ENCODE peak calls at places on chromosomes 2 and 18, in ten cellular contexts. B is brain microvascular endothelial cell, R is mesothelial cell of epicardium, Y is Calu3, T is ovary, D is fibroblast of lung, Q is Peyer's patch, A is hepatocyte, X is WTC11, N is omental fat pad. L is an unnamed sample.

GRCh38 chr2:138846216-138846821 is 66.1 kb upstream of the NXPH2 start:
- DNase-seq in B (peak; percentile 2), R (no peak), Y (peak; percentile 6), T (no peak), D (peak; percentile 2), Q (no peak), A (peak; percentile 65), X (no peak), N (no peak), L (no peak)

GRCh38 chr2:230447455-230448451 is 31.8 kb downstream of the SP100 start:
- DNase-seq in B (no peak), R (no peak), Y (no peak), T (no peak), D (no peak), Q (no peak), A (no peak), X (no peak), N (no peak), L (no peak)

GRCh38 chr2:177771191-177771590 is 301.4 kb downstream of the PDE11A start:
- DNase-seq in B (no peak), R (no peak), Y (peak; percentile 67), T (no peak), D (peak; percentile 15), Q (no peak), A (no peak), X (no peak), N (no peak), L (no peak)

GRCh38 chr2:178320011-178320410 is 125.7 kb downstream of the OSBPL6 start:
- DNase-seq in B (no peak), R (no peak), Y (no peak), T (no peak), D (no peak), Q (no peak), A (no peak), X (no peak), N (no peak), L (no peak)

GRCh38 chr2:98551316-98551715 is 57.0 kb downstream of the COA5 start:
- DNase-seq in B (no peak), R (no peak), Y (no peak), T (no peak), D (no peak), Q (no peak), A (no peak), X (no peak), N (no peak), L (no peak)

GRCh38 chr2:99481941-99482340 is 7.9 kb downstream of the REV1 start:
- DNase-seq in B (no peak), R (no peak), Y (no peak), T (no peak), D (no peak), Q (no peak), A (peak; percentile 23), X (no peak), N (no peak), L (no peak)

GRCh38 chr2:98900721-98901120 is 35.3 kb downstream of the CRACDL start:
- DNase-seq in B (no peak), R (no peak), Y (no peak), T (no peak), D (no peak), Q (no peak), A (no peak), X (no peak), N (no peak), L (no peak)

GRCh38 chr2:73035899-73036778 is 35.4 kb downstream of the SFXN5 start:
- DNase-seq in B (no peak), R (no peak), Y (no peak), T (no peak), D (no peak), Q (no peak), A (no peak), X (peak; percentile 53), N (no peak), L (no peak)

GRCh38 chr2:157194097-157194688 is 63.3 kb upstream of the GALNT5 start:
- DNase-seq in B (peak; percentile 67), R (no peak), Y (peak; percentile 28), T (no peak), D (peak; percentile 62), Q (no peak), A (peak; percentile 73), X (no peak), N (no peak), L (no peak)

GRCh38 chr2:72291059-72291458 is 143.4 kb upstream of the CYP26B1 start:
- DNase-seq in B (peak; percentile 49), R (no peak), Y (no peak), T (no peak), D (peak; percentile 51), Q (no peak), A (peak; percentile 10), X (no peak), N (no peak), L (no peak)

GRCh38 chr2:120910956-120911951 is 175.6 kb downstream of the GLI2 start:
- DNase-seq in B (no peak), R (no peak), Y (peak; percentile 30), T (no peak), D (peak; percentile 56), Q (no peak), A (no peak), X (peak; percentile 24), N (no peak), L (no peak)

GRCh38 chr2:230684222-230685164 is 28.1 kb upstream of the CAB39 start:
- DNase-seq in B (no peak), R (no peak), Y (peak; percentile 77), T (no peak), D (peak; percentile 85), Q (no peak), A (peak; percentile 45), X (no peak), N (no peak), L (no peak)

GRCh38 chr2:20148841-20149702 is 75.9 kb downstream of the SDC1 start:
- DNase-seq in B (peak; percentile 85), R (no peak), Y (no peak), T (no peak), D (peak; percentile 97), Q (no peak), A (no peak), X (no peak), N (no peak), L (no peak)

GRCh38 chr18:261398-262073 is 6.3 kb downstream of the THOC1 start:
- DNase-seq in B (no peak), R (no peak), Y (no peak), T (no peak), D (peak; percentile 37), Q (no peak), A (no peak), X (no peak), N (no peak), L (no peak)

GRCh38 chr2:142989276-142990204 is 112.1 kb downstream of the KYNU start:
- DNase-seq in B (no peak), R (no peak), Y (no peak), T (no peak), D (peak; percentile 50), Q (no peak), A (peak; percentile 56), X (no peak), N (no peak), L (no peak)

GRCh38 chr2:96870631-96871255 is 863 bp upstream of the SEMA4C start:
- DNase-seq in B (no peak), R (no peak), Y (no peak), T (peak; percentile 53), D (no peak), Q (peak; percentile 66), A (peak; percentile 58), X (no peak), N (no peak), L (no peak)

GRCh38 chr2:96868555-96869280 is 1.2 kb downstream of the SEMA4C start:
- DNase-seq in B (peak; percentile 80), R (peak; percentile 90), Y (peak; percentile 85), T (peak; percentile 90), D (peak; percentile 90), Q (peak; percentile 77), A (peak; percentile 94), X (peak; percentile 74), N (peak; percentile 68), L (peak; percentile 40)

GRCh38 chr2:96867756-96868554 is 1.9 kb downstream of the SEMA4C start:
- DNase-seq in B (no peak), R (no peak), Y (no peak), T (no peak), D (no peak), Q (peak; percentile 56), A (no peak), X (no peak), N (no peak), L (no peak)

GRCh38 chr2:96869824-96870630 is at the start of gene SEMA4C:
- DNase-seq in B (no peak), R (no peak), Y (peak; percentile 58), T (peak; percentile 76), D (peak; percentile 44), Q (peak; percentile 68), A (peak; percentile 83), X (peak; percentile 59), N (no peak), L (peak; percentile 56)

GRCh38 chr2:96869281-96869823 is 528 bp downstream of the SEMA4C start:
- DNase-seq in B (peak; percentile 64), R (peak; percentile 51), Y (peak; percentile 58), T (peak; percentile 92), D (peak; percentile 84), Q (peak; percentile 74), A (peak; percentile 90), X (peak; percentile 69), N (no peak), L (no peak)
- TF ChIP-seq CTCF in B (no peak), R (no peak), Y (peak; percentile 8), T (no peak), D (no peak), Q (no peak), A (no peak), X (peak; percentile 2), N (no peak), L (no peak)

DNA sequence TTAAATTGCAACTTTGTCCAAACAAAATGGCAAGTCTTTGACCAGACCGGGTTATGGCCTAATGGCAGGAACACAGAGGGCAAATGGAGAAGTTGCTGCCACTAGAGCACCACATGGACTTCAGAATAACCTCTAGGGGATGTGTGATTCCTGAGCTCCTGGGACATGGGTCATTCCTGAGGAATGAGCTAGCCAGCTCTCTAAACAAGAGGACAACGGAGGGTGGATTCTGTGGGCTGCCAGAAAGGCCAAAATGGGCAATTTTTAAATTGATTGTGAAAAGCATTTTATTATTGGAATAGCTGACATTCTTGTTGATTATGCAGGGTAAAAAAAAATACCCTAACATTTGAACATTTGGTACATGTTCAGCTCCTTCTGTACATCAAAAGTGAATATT is 109.8 kb upstream of the FZD5 start:
- DNase-seq in B (peak; percentile 29), R (no peak), Y (no peak), T (no peak), D (peak; percentile 52), Q (no peak), A (no peak), X (no peak), N (no peak), L (no peak)
- TF ChIP-seq CTCF in B (no peak), R (no peak), Y (no peak), T (no peak), D (no peak), Q (no peak), A (no peak), X (no peak), N (no peak), L (no peak)

GRCh38 chr2:200795044-200795443 is 16.7 kb upstream of the BZW1 start:
- DNase-seq in B (peak; percentile 33), R (no peak), Y (no peak), T (peak; percentile 74), D (no peak), Q (no peak), A (peak; percentile 31), X (peak; percentile 40), N (no peak), L (no peak)
- TF ChIP-seq CTCF in B (no peak), R (no peak), Y (no peak), T (no peak), D (no peak), Q (no peak), A (no peak), X (no peak), N (no peak), L (no peak)

GRCh38 chr18:6874316-6874715 is 144.8 kb downstream of the ARHGAP28 start:
- DNase-seq in B (no peak), R (no peak), Y (no peak), T (no peak), D (no peak), Q (no peak), A (no peak), X (no peak), N (no peak), L (no peak)
- TF ChIP-seq CTCF in B (no peak), R (no peak), Y (no peak), T (no peak), D (no peak), Q (no peak), A (peak; percentile 15), X (no peak), N (no peak), L (no peak)